ENCODE peak calls at places on chromosome 14, in eight cellular contexts. N, V, P, K, Z, H, D and X are unnamed samples.

GRCh38 chr14:43795600-43796228 is 711.4 kb downstream of the FSCB start:
- DNase-seq in N (no peak), Z (peak; percentile 7), P (peak; percentile 50), K (no peak), D (no peak), H (no peak), V (no peak), X (peak; percentile 17)

GRCh38 chr14:106831322-106831720 is 1304.9 kb downstream of the TMEM121 start:
- DNase-seq in D (peak; percentile 35), H (peak; percentile 59), Z (peak; percentile 6), K (peak; percentile 99), P (peak; percentile 20), V (no peak), N (no peak), X (peak; percentile 0)

GRCh38 chr14:41718477-41719166 is 111.9 kb downstream of the LRFN5 start:
- DNase-seq in P (no peak), Z (no peak), N (no peak), K (no peak), V (no peak), D (no peak), H (no peak), X (peak; percentile 1)

GRCh38 chr14:35446450-35446849 is 41.9 kb upstream of the NFKBIA start:
- DNase-seq in H (no peak), N (no peak), P (no peak), K (no peak), V (no peak), Z (no peak), D (no peak), X (no peak)

GRCh38 chr14:77122555-77123125 is 19.0 kb downstream of the ZDHHC22 start:
- DNase-seq in K (no peak), P (no peak), D (no peak), H (peak; percentile 33), N (no peak), V (no peak), Z (no peak), X (no peak)

GRCh38 chr14:101069666-101070362 is 166.3 kb upstream of the RTL1 start:
- DNase-seq in Z (no peak), H (peak; percentile 14), V (peak; percentile 43), D (no peak), K (no peak), N (no peak), P (no peak), X (no peak)

GRCh38 chr14:54854181-54854580 is 48.4 kb downstream of the GCH1 start:
- DNase-seq in D (no peak), N (no peak), Z (no peak), V (no peak), K (peak; percentile 12), P (no peak), H (peak; percentile 72), X (no peak)

GRCh38 chr14:46985529-46986137 is 334.1 kb upstream of the RPL10L start:
- DNase-seq in P (no peak), V (no peak), D (no peak), Z (no peak), H (no peak), K (no peak), N (no peak), X (no peak)

GRCh38 chr14:95328876-95329503 is 9.3 kb upstream of the CLMN start:
- DNase-seq in N (no peak), P (no peak), D (no peak), V (peak; percentile 39), Z (peak; percentile 71), H (no peak), K (no peak), X (no peak)

GRCh38 chr14:53999061-53999488 is 42.5 kb upstream of the BMP4 start:
- DNase-seq in Z (no peak), N (no peak), H (no peak), V (no peak), K (no peak), P (peak; percentile 68), D (no peak), X (peak; percentile 73)

GRCh38 chr14:66476964-66477363 is 9.2 kb upstream of the CCDC196 start:
- DNase-seq in P (no peak), V (no peak), N (no peak), Z (peak; percentile 79), H (no peak), K (no peak), D (no peak), X (peak; percentile 52)

GRCh38 chr14:31197671-31198070 is 9.9 kb downstream of the HECTD1 start:
- DNase-seq in P (peak; percentile 62), K (no peak), V (no peak), Z (no peak), D (no peak), H (no peak), N (no peak), X (no peak)

GRCh38 chr14:99515301-99516155 is 34.3 kb downstream of the CCNK start:
- DNase-seq in Z (no peak), H (no peak), K (no peak), V (peak; percentile 55), N (no peak), D (no peak), P (no peak), X (no peak)

GRCh38 chr14:74792249-74793039 is 29.3 kb downstream of the YLPM1 start:
- DNase-seq in D (no peak), H (no peak), P (no peak), K (peak; percentile 22), N (no peak), V (no peak), Z (peak; percentile 15), X (peak; percentile 44)

GRCh38 chr14:64388533-64389243 is 535 bp downstream of the MTHFD1 start:
- DNase-seq in Z (peak; percentile 22), H (no peak), P (peak; percentile 4), D (peak; percentile 46), N (no peak), K (no peak), V (no peak), X (peak; percentile 32)

GRCh38 chr14:46433381-46433780 is 218.2 kb downstream of the RPL10L start:
- DNase-seq in P (no peak), D (no peak), H (no peak), N (no peak), K (no peak), Z (no peak), V (no peak), X (no peak)

GRCh38 chr14:74652541-74652940 is 40.5 kb upstream of the LTBP2 start:
- DNase-seq in P (no peak), H (no peak), V (peak; percentile 62), N (no peak), K (no peak), D (no peak), Z (no peak), X (no peak)

GRCh38 chr14:31476131-31476917 is 11.5 kb downstream of the GPR33 start:
- DNase-seq in D (no peak), K (no peak), H (no peak), V (no peak), P (no peak), Z (peak; percentile 22), N (no peak), X (peak; percentile 11)

GRCh38 chr14:101083564-101084435 is 180.3 kb upstream of the RTL1 start:
- DNase-seq in N (peak; percentile 46), V (no peak), D (no peak), H (peak; percentile 89), P (peak; percentile 20), K (no peak), Z (no peak), X (no peak)

GRCh38 chr14:50830044-50830931 is 674 bp downstream of the NIN start:
- DNase-seq in N (no peak), H (peak; percentile 87), V (peak; percentile 78), K (peak; percentile 78), Z (no peak), P (peak; percentile 22), D (peak; percentile 52), X (peak; percentile 54)

GRCh38 chr14:90722590-90722989 is 93.6 kb downstream of the TTC7B start:
- DNase-seq in Z (no peak), K (no peak), H (no peak), P (no peak), D (no peak), V (no peak), N (no peak), X (no peak)

GRCh38 chr14:34038358-34039057 is 87.6 kb upstream of the EGLN3 start:
- DNase-seq in D (no peak), Z (no peak), V (no peak), H (no peak), P (peak; percentile 86), K (no peak), N (no peak), X (no peak)

GRCh38 chr14:92718659-92719058 is 29.8 kb downstream of the LGMN start:
- DNase-seq in P (no peak), Z (peak; percentile 92), H (no peak), D (no peak), N (no peak), V (no peak), K (no peak), X (no peak)

GRCh38 chr14:89226789-89227489 is 190.1 kb downstream of the FOXN3 start:
- DNase-seq in P (no peak), K (no peak), H (no peak), Z (peak; percentile 61), V (peak; percentile 74), D (no peak), N (no peak), X (no peak)

GRCh38 chr14:73640796-73641195 is 4.0 kb upstream of the DNAL1 start:
- DNase-seq in Z (no peak), V (no peak), H (no peak), D (no peak), P (no peak), N (no peak), K (no peak), X (no peak)

GRCh38 chr14:67532998-67533753 is at the start of gene PLEKHH1:
- DNase-seq in Z (peak; percentile 61), H (peak; percentile 91), N (peak; percentile 47), P (peak; percentile 49), K (peak; percentile 58), D (peak; percentile 92), V (peak; percentile 79), X (peak; percentile 61)
- TF ChIP-seq CTCF in Z (no peak), H (peak; percentile 65), N (no peak), P (peak; percentile 15), K (no peak), D (no peak), V (no peak), X (no peak)

GRCh38 chr14:52926994-52927393 is 23.9 kb downstream of the FERMT2 start:
- DNase-seq in H (no peak), K (no peak), N (no peak), Z (peak; percentile 69), P (peak; percentile 45), V (no peak), D (no peak), X (peak; percentile 74)
- H3K4me3 ChIP-seq in H (no peak overlapping the region), K (no peak overlapping the region), N (no peak overlapping the region), Z (no peak overlapping the region), P (no peak overlapping the region), V (no peak overlapping the region), D (no peak overlapping the region), X (no peak overlapping the region)

DNA sequence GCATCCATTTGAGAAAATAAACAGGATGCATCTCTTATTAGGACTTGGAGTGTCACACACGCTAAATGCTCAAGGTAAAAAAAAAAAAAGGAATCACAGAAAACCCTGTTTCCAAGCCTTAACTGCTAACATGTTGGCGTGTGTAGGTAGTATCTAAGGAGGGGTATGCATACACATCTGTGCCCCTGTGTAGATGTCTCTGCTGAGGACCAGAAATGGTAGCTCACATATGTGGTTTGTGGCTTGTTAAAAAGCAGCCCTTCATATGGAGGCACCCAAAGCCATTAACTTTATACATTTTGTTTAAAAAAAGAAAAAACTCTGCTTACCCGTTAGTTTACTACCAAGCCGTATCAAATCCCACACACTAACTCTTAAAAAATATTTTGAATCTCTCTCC is 314.1 kb downstream of the SNAPC1 start:
- DNase-seq in V (no peak), Z (no peak), N (no peak), K (no peak), D (no peak), P (no peak), H (no peak), X (no peak)
- TF ChIP-seq CTCF in V (no peak), Z (no peak), N (no peak), K (no peak), D (no peak), P (no peak), H (no peak), X (no peak)

GRCh38 chr14:20434701-20435453 is 1.1 kb downstream of the KLHL33 start:
- DNase-seq in K (no peak), P (no peak), D (peak; percentile 34), N (no peak), H (no peak), Z (no peak), V (peak; percentile 89), X (peak; percentile 28)
- H3K4me3 ChIP-seq in K (no peak overlapping the region), P (no peak overlapping the region), D (no peak overlapping the region), N (no peak overlapping the region), H (no peak overlapping the region), Z (peak overlapping the region; percentile 31), V (peak overlapping the region; percentile 31), X (peak overlapping the region; percentile 50)